ENCODE peak calls at places on chromosomes 3 and 15, in seven cellular contexts. One of them, this sample, is unnamed. For H3K27me3 and H3K36me3, the result is how much of the 10 kb centered on the place peaks cover.

GRCh38 chr15:52379395-52380111 is 83.9 kb upstream of the MYO5C start:
- DNase-seq in bronchial epithelial cell: no peak
- DNase-seq in CD8-positive, alpha-beta memory T cell: no peak
- DNase-seq in adipocyte: no peak
- DNase-seq in upper lobe of right lung: no peak
- DNase-seq in cardiac muscle cell: no peak
- DNase-seq in IMR-90: no peak
- DNase-seq in this sample: no peak

GRCh38 chr3:126621171-126621570 is 33.8 kb downstream of the TXNRD3 start:
- DNase-seq in bronchial epithelial cell: peak
- DNase-seq in CD8-positive, alpha-beta memory T cell: no peak
- DNase-seq in adipocyte: peak
- DNase-seq in upper lobe of right lung: no peak
- DNase-seq in cardiac muscle cell: peak
- DNase-seq in IMR-90: peak
- DNase-seq in this sample: peak

GRCh38 chr3:100992086-100993033 is 861 bp downstream of the ABI3BP start:
- DNase-seq in bronchial epithelial cell: peak
- DNase-seq in CD8-positive, alpha-beta memory T cell: no peak
- DNase-seq in adipocyte: peak
- DNase-seq in upper lobe of right lung: no peak
- DNase-seq in cardiac muscle cell: peak
- DNase-seq in IMR-90: peak
- DNase-seq in this sample: no peak

GRCh38 chr3:192597511-192597910 is 129.8 kb downstream of the FGF12 start:
- DNase-seq in bronchial epithelial cell: peak
- DNase-seq in CD8-positive, alpha-beta memory T cell: no peak
- DNase-seq in adipocyte: no peak
- DNase-seq in upper lobe of right lung: no peak
- DNase-seq in cardiac muscle cell: no peak
- DNase-seq in IMR-90: no peak
- DNase-seq in this sample: no peak

GRCh38 chr3:172047567-172048115 is 8.3 kb downstream of the FNDC3B start:
- DNase-seq in bronchial epithelial cell: no peak
- DNase-seq in CD8-positive, alpha-beta memory T cell: no peak
- DNase-seq in adipocyte: no peak
- DNase-seq in upper lobe of right lung: no peak
- DNase-seq in cardiac muscle cell: no peak
- DNase-seq in IMR-90: no peak
- DNase-seq in this sample: no peak

GRCh38 chr3:7581831-7582230 is 720.9 kb downstream of the GRM7 start:
- DNase-seq in bronchial epithelial cell: no peak
- DNase-seq in CD8-positive, alpha-beta memory T cell: no peak
- DNase-seq in adipocyte: no peak
- DNase-seq in upper lobe of right lung: no peak
- DNase-seq in cardiac muscle cell: peak
- DNase-seq in IMR-90: no peak
- DNase-seq in this sample: no peak

GRCh38 chr3:38528457-38528856 is 32.3 kb downstream of the EXOG start:
- DNase-seq in bronchial epithelial cell: no peak
- DNase-seq in CD8-positive, alpha-beta memory T cell: no peak
- DNase-seq in adipocyte: no peak
- DNase-seq in upper lobe of right lung: no peak
- DNase-seq in cardiac muscle cell: no peak
- DNase-seq in IMR-90: no peak
- DNase-seq in this sample: no peak

GRCh38 chr3:149589332-149589731 is 68.5 kb downstream of the WWTR1 start:
- DNase-seq in bronchial epithelial cell: peak
- DNase-seq in CD8-positive, alpha-beta memory T cell: no peak
- DNase-seq in adipocyte: no peak
- DNase-seq in upper lobe of right lung: no peak
- DNase-seq in cardiac muscle cell: peak
- DNase-seq in IMR-90: peak
- DNase-seq in this sample: no peak

GRCh38 chr3:52468336-52468735 is 12.9 kb downstream of the NISCH start:
- DNase-seq in bronchial epithelial cell: no peak
- DNase-seq in CD8-positive, alpha-beta memory T cell: no peak
- DNase-seq in adipocyte: peak
- DNase-seq in upper lobe of right lung: no peak
- DNase-seq in cardiac muscle cell: peak
- DNase-seq in IMR-90: no peak
- DNase-seq in this sample: no peak

GRCh38 chr15:32959077-32959476 is 235.4 kb downstream of the FMN1 start:
- DNase-seq in bronchial epithelial cell: no peak
- DNase-seq in CD8-positive, alpha-beta memory T cell: no peak
- DNase-seq in adipocyte: peak
- DNase-seq in upper lobe of right lung: no peak
- DNase-seq in cardiac muscle cell: peak
- DNase-seq in IMR-90: peak
- DNase-seq in this sample: no peak

GRCh38 chr3:59116138-59116537 is 66.3 kb upstream of the CFAP20DC start:
- DNase-seq in bronchial epithelial cell: no peak
- DNase-seq in CD8-positive, alpha-beta memory T cell: no peak
- DNase-seq in adipocyte: no peak
- DNase-seq in upper lobe of right lung: no peak
- DNase-seq in cardiac muscle cell: no peak
- DNase-seq in IMR-90: no peak
- DNase-seq in this sample: no peak

GRCh38 chr15:85312925-85313324 is 67.5 kb upstream of the AKAP13 start:
- DNase-seq in bronchial epithelial cell: no peak
- DNase-seq in CD8-positive, alpha-beta memory T cell: no peak
- DNase-seq in adipocyte: peak
- DNase-seq in upper lobe of right lung: no peak
- DNase-seq in cardiac muscle cell: peak
- DNase-seq in IMR-90: peak
- DNase-seq in this sample: no peak

GRCh38 chr15:63367900-63368299 is 13.7 kb downstream of the CA12 start:
- DNase-seq in bronchial epithelial cell: no peak
- DNase-seq in CD8-positive, alpha-beta memory T cell: no peak
- DNase-seq in adipocyte: no peak
- DNase-seq in upper lobe of right lung: no peak
- DNase-seq in cardiac muscle cell: no peak
- DNase-seq in IMR-90: no peak
- DNase-seq in this sample: no peak

DNA sequence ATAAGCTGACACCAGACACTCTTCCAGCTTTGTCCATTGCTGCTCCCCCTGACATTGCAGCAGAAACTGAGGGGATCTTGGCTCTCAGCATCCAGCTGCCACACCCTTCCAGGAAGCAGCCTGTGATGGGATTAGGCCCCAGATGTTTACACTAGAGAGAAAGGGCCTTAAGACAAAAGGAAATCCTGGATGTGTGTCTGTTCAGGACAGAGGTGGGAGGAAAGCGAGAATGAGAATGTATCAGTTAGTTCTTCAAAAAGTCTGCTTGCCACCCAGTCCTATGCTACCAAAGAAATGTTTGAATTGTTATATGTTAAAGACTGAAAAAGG is 58.8 kb downstream of the HES1 start:
- DNase-seq in bronchial epithelial cell: no peak
- DNase-seq in CD8-positive, alpha-beta memory T cell: no peak
- DNase-seq in adipocyte: no peak
- DNase-seq in upper lobe of right lung: no peak
- DNase-seq in cardiac muscle cell: no peak
- DNase-seq in IMR-90: no peak
- DNase-seq in this sample: no peak
- H3K27me3 ChIP-seq in bronchial epithelial cell: under half
- H3K27me3 ChIP-seq in CD8-positive, alpha-beta memory T cell: under half
- H3K27me3 ChIP-seq in adipocyte: under half
- H3K27me3 ChIP-seq in upper lobe of right lung: under half
- H3K27me3 ChIP-seq in cardiac muscle cell: under half
- H3K27me3 ChIP-seq in IMR-90: under half
- H3K27me3 ChIP-seq in this sample: under half

GRCh38 chr15:76377751-76378150 is 41.2 kb downstream of the ISL2 start:
- DNase-seq in bronchial epithelial cell: no peak
- DNase-seq in CD8-positive, alpha-beta memory T cell: no peak
- DNase-seq in adipocyte: no peak
- DNase-seq in upper lobe of right lung: no peak
- DNase-seq in cardiac muscle cell: no peak
- DNase-seq in IMR-90: no peak
- DNase-seq in this sample: no peak

GRCh38 chr15:76381366-76381765 is 44.8 kb downstream of the ISL2 start:
- DNase-seq in bronchial epithelial cell: no peak
- DNase-seq in CD8-positive, alpha-beta memory T cell: no peak
- DNase-seq in adipocyte: no peak
- DNase-seq in upper lobe of right lung: no peak
- DNase-seq in cardiac muscle cell: no peak
- DNase-seq in IMR-90: no peak
- DNase-seq in this sample: no peak

GRCh38 chr15:76378691-76379090 is 42.1 kb downstream of the ISL2 start:
- DNase-seq in bronchial epithelial cell: no peak
- DNase-seq in CD8-positive, alpha-beta memory T cell: no peak
- DNase-seq in adipocyte: no peak
- DNase-seq in upper lobe of right lung: no peak
- DNase-seq in cardiac muscle cell: no peak
- DNase-seq in IMR-90: no peak
- DNase-seq in this sample: no peak

GRCh38 chr15:76382987-76383728 is 46.6 kb downstream of the ISL2 start:
- DNase-seq in bronchial epithelial cell: no peak
- DNase-seq in CD8-positive, alpha-beta memory T cell: no peak
- DNase-seq in adipocyte: no peak
- DNase-seq in upper lobe of right lung: no peak
- DNase-seq in cardiac muscle cell: no peak
- DNase-seq in IMR-90: no peak
- DNase-seq in this sample: no peak

DNA sequence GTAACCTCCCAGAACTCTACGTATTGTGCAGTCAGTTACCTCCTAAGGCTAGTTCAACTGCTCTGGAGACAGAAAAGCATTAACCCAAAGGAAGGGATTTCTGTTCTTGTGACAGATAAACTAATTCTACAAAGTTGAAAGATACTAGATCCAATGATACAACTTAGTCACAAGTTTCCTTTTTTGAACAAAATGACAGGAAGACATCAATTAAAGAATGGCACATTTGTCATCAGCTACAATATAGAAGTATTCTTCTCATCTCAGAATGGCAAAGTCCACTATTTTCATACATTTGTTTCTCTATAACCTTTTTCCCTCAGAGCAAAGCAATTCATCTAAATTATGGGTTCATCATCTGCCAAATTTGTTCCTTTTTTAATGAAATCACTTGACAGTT is 43.7 kb downstream of the ISL2 start:
- DNase-seq in bronchial epithelial cell: no peak
- DNase-seq in CD8-positive, alpha-beta memory T cell: no peak
- DNase-seq in adipocyte: no peak
- DNase-seq in upper lobe of right lung: no peak
- DNase-seq in cardiac muscle cell: no peak
- DNase-seq in IMR-90: no peak
- DNase-seq in this sample: no peak
- H3K4me3 ChIP-seq in bronchial epithelial cell: no peak
- H3K4me3 ChIP-seq in CD8-positive, alpha-beta memory T cell: no peak
- H3K4me3 ChIP-seq in adipocyte: no peak
- H3K4me3 ChIP-seq in upper lobe of right lung: no peak
- H3K4me3 ChIP-seq in cardiac muscle cell: no peak
- H3K4me3 ChIP-seq in IMR-90: no peak
- H3K4me3 ChIP-seq in this sample: no peak

DNA sequence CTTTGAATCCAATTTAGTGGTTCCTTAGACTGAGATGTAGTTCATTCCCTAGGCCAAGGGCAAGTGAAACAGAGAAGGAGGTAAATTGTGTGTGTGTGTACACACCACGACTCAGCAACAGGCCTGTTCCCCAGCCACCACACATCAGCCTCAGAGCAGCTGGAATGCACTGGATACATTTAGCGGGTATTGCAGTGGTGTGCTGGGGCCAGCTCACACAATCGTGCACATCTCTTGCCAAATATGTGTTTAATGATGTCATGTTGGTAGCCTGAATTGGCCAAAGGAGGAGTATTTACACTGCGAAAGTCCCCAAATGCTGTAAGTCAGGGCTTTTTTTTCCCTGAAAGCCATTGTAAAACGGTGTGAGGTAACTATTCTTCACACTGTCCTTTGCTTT is 82.3 kb downstream of the RBPMS2 start:
- DNase-seq in bronchial epithelial cell: peak
- DNase-seq in CD8-positive, alpha-beta memory T cell: no peak
- DNase-seq in adipocyte: peak
- DNase-seq in upper lobe of right lung: no peak
- DNase-seq in cardiac muscle cell: peak
- DNase-seq in IMR-90: peak
- DNase-seq in this sample: peak
- H3K36me3 ChIP-seq in bronchial epithelial cell: under half
- H3K36me3 ChIP-seq in CD8-positive, alpha-beta memory T cell: under half
- H3K36me3 ChIP-seq in adipocyte: under half
- H3K36me3 ChIP-seq in upper lobe of right lung: under half
- H3K36me3 ChIP-seq in cardiac muscle cell: half or more
- H3K36me3 ChIP-seq in IMR-90: under half
- H3K36me3 ChIP-seq in this sample: under half

GRCh38 chr3:181720281-181720680 is 8.6 kb downstream of the SOX2 start:
- DNase-seq in bronchial epithelial cell: peak
- DNase-seq in CD8-positive, alpha-beta memory T cell: no peak
- DNase-seq in adipocyte: no peak
- DNase-seq in upper lobe of right lung: no peak
- DNase-seq in cardiac muscle cell: no peak
- DNase-seq in IMR-90: no peak
- DNase-seq in this sample: no peak
- H3K27me3 ChIP-seq in bronchial epithelial cell: under half
- H3K27me3 ChIP-seq in CD8-positive, alpha-beta memory T cell: half or more
- H3K27me3 ChIP-seq in adipocyte: half or more
- H3K27me3 ChIP-seq in upper lobe of right lung: half or more
- H3K27me3 ChIP-seq in cardiac muscle cell: half or more
- H3K27me3 ChIP-seq in IMR-90: under half
- H3K27me3 ChIP-seq in this sample: under half

GRCh38 chr3:11698326-11699082 is 54.8 kb upstream of the VGLL4 start:
- DNase-seq in bronchial epithelial cell: no peak
- DNase-seq in CD8-positive, alpha-beta memory T cell: no peak
- DNase-seq in adipocyte: peak
- DNase-seq in upper lobe of right lung: no peak
- DNase-seq in cardiac muscle cell: no peak
- DNase-seq in IMR-90: peak
- DNase-seq in this sample: no peak
- H3K4me3 ChIP-seq in bronchial epithelial cell: no peak
- H3K4me3 ChIP-seq in CD8-positive, alpha-beta memory T cell: no peak
- H3K4me3 ChIP-seq in adipocyte: peak
- H3K4me3 ChIP-seq in upper lobe of right lung: no peak
- H3K4me3 ChIP-seq in cardiac muscle cell: no peak
- H3K4me3 ChIP-seq in IMR-90: no peak
- H3K4me3 ChIP-seq in this sample: no peak

GRCh38 chr3:161051856-161052255 is 53.3 kb downstream of the B3GALNT1 start:
- DNase-seq in bronchial epithelial cell: no peak
- DNase-seq in CD8-positive, alpha-beta memory T cell: no peak
- DNase-seq in adipocyte: no peak
- DNase-seq in upper lobe of right lung: no peak
- DNase-seq in cardiac muscle cell: no peak
- DNase-seq in IMR-90: no peak
- DNase-seq in this sample: no peak

GRCh38 chr3:161050929-161051328 is 54.2 kb downstream of the B3GALNT1 start:
- DNase-seq in bronchial epithelial cell: no peak
- DNase-seq in CD8-positive, alpha-beta memory T cell: no peak
- DNase-seq in adipocyte: no peak
- DNase-seq in upper lobe of right lung: no peak
- DNase-seq in cardiac muscle cell: no peak
- DNase-seq in IMR-90: no peak
- DNase-seq in this sample: no peak

GRCh38 chr3:161055210-161055609 is 49.9 kb downstream of the B3GALNT1 start:
- DNase-seq in bronchial epithelial cell: no peak
- DNase-seq in CD8-positive, alpha-beta memory T cell: no peak
- DNase-seq in adipocyte: no peak
- DNase-seq in upper lobe of right lung: no peak
- DNase-seq in cardiac muscle cell: no peak
- DNase-seq in IMR-90: no peak
- DNase-seq in this sample: no peak

GRCh38 chr3:161049683-161050248 is 55.4 kb downstream of the B3GALNT1 start:
- DNase-seq in bronchial epithelial cell: no peak
- DNase-seq in CD8-positive, alpha-beta memory T cell: no peak
- DNase-seq in adipocyte: no peak
- DNase-seq in upper lobe of right lung: no peak
- DNase-seq in cardiac muscle cell: no peak
- DNase-seq in IMR-90: no peak
- DNase-seq in this sample: no peak
- H3K36me3 ChIP-seq in bronchial epithelial cell: under half
- H3K36me3 ChIP-seq in CD8-positive, alpha-beta memory T cell: under half
- H3K36me3 ChIP-seq in adipocyte: under half
- H3K36me3 ChIP-seq in upper lobe of right lung: under half
- H3K36me3 ChIP-seq in cardiac muscle cell: under half
- H3K36me3 ChIP-seq in IMR-90: under half
- H3K36me3 ChIP-seq in this sample: under half